ENCODE peak calls at places on chromosomes 11 and 22, in five cellular contexts. P is HS-27A; L is fibroblast of gingiva; U is activated naive CD4-positive, alpha-beta T cell treated with anti-CD3 and anti-CD28 coated beads, Interleukin-2, amount 50 U/mL, for 16 hours; G is posterior cingulate gyrus. W is an unnamed sample.

GRCh38 chr22:19461506-19461905 is 14.0 kb upstream of the C22orf39 start:
- DNase-seq in U (no peak), P (no peak), L (no peak), G (no peak), W (no peak)

GRCh38 chr11:134532176-134532920 is 120.3 kb upstream of the B3GAT1 start:
- DNase-seq in P (no peak), L (no peak), G (no peak), U (no peak), W (no peak)

GRCh38 chr22:23772315-23773246 is at the start of gene MMP11:
- DNase-seq in P (no peak), G (peak), U (peak), L (peak), W (peak)

GRCh38 chr11:13868710-13869403 is 93.7 kb upstream of the SPON1 start:
- DNase-seq in P (no peak), L (no peak), G (no peak), U (no peak), W (no peak)

GRCh38 chr22:35552186-35552842 is 11.7 kb downstream of the RASD2 start:
- DNase-seq in L (no peak), P (no peak), U (peak), G (no peak), W (peak)

GRCh38 chr11:113240389-113240788 is 74.0 kb upstream of the TTC12 start:
- DNase-seq in G (no peak), P (no peak), U (no peak), L (no peak), W (no peak)

GRCh38 chr22:48077699-48078098 is 1315.2 kb downstream of the TBC1D22A start:
- DNase-seq in P (no peak), G (no peak), U (no peak), L (no peak), W (no peak)

GRCh38 chr22:20128902-20129746 is 2.5 kb upstream of the ZDHHC8 start:
- DNase-seq in L (peak), P (no peak), U (peak), G (peak), W (peak)

GRCh38 chr11:61654397-61654829 is 25.8 kb upstream of the DAGLA start:
- DNase-seq in G (no peak), U (no peak), L (no peak), P (no peak), W (no peak)

GRCh38 chr11:75100314-75100713 is 3.6 kb upstream of the OR2AT4 start:
- DNase-seq in G (no peak), U (no peak), P (no peak), L (peak), W (no peak)

GRCh38 chr22:29767289-29768051 is at the start of gene UQCR10:
- DNase-seq in G (peak), P (no peak), U (peak), L (peak), W (peak)

GRCh38 chr22:46112405-46112804 is 37.9 kb upstream of the PPARA start:
- DNase-seq in U (no peak), P (no peak), G (no peak), L (no peak), W (no peak)

GRCh38 chr11:84355911-84356310 is 1069.7 kb upstream of the CCDC90B start:
- DNase-seq in G (no peak), P (no peak), U (no peak), L (no peak), W (no peak)

GRCh38 chr11:62501432-62501891 is 45.1 kb downstream of the AHNAK start:
- DNase-seq in U (no peak), L (peak), G (peak), P (no peak), W (peak)

GRCh38 chr11:19953909-19954308 is 206.4 kb downstream of the DBX1 start:
- DNase-seq in P (peak), L (peak), U (no peak), G (no peak), W (peak)

GRCh38 chr22:29663230-29663826 is 56.5 kb upstream of the CABP7 start:
- DNase-seq in U (no peak), L (peak), G (no peak), P (no peak), W (no peak)

GRCh38 chr22:50463188-50463900 is 11.5 kb downstream of the SBF1 start:
- DNase-seq in L (no peak), G (no peak), U (no peak), P (no peak), W (no peak)

W was measured in cardiac muscle cell.